ENCODE peak calls at places on chromosome 14, in seven cellular contexts. One of them, this sample, is unnamed.

GRCh38 chr14:63286071-63286470 is 32.7 kb downstream of the GPHB5 start:
- DNase-seq in cardiac muscle cell: no peak
- DNase-seq in progenitor cell of endocrine pancreas: no peak
- DNase-seq in COR-L47: peak
- DNase-seq in AG10803: no peak
- DNase-seq in T-helper 22 cell: no peak
- DNase-seq in CD8-positive, alpha-beta T cell: no peak
- DNase-seq in this sample: peak

GRCh38 chr14:90649557-90650135 is 166.6 kb downstream of the TTC7B start:
- DNase-seq in cardiac muscle cell: no peak
- DNase-seq in progenitor cell of endocrine pancreas: no peak
- DNase-seq in COR-L47: no peak
- DNase-seq in AG10803: no peak
- DNase-seq in T-helper 22 cell: no peak
- DNase-seq in CD8-positive, alpha-beta T cell: no peak
- DNase-seq in this sample: no peak

GRCh38 chr14:54132485-54132884 is 175.9 kb upstream of the BMP4 start:
- DNase-seq in cardiac muscle cell: no peak
- DNase-seq in progenitor cell of endocrine pancreas: no peak
- DNase-seq in COR-L47: no peak
- DNase-seq in AG10803: no peak
- DNase-seq in T-helper 22 cell: no peak
- DNase-seq in CD8-positive, alpha-beta T cell: no peak
- DNase-seq in this sample: no peak

GRCh38 chr14:71594828-71595227 is 337.4 kb upstream of the RGS6 start:
- DNase-seq in cardiac muscle cell: peak
- DNase-seq in progenitor cell of endocrine pancreas: no peak
- DNase-seq in COR-L47: no peak
- DNase-seq in AG10803: peak
- DNase-seq in T-helper 22 cell: no peak
- DNase-seq in CD8-positive, alpha-beta T cell: no peak
- DNase-seq in this sample: no peak

GRCh38 chr14:90522585-90523191 is 125.9 kb downstream of the CALM1 start:
- DNase-seq in cardiac muscle cell: peak
- DNase-seq in progenitor cell of endocrine pancreas: no peak
- DNase-seq in COR-L47: peak
- DNase-seq in AG10803: no peak
- DNase-seq in T-helper 22 cell: no peak
- DNase-seq in CD8-positive, alpha-beta T cell: no peak
- DNase-seq in this sample: peak

GRCh38 chr14:64990939-64991338 is 4.2 kb downstream of the FNTB start:
- DNase-seq in cardiac muscle cell: no peak
- DNase-seq in progenitor cell of endocrine pancreas: no peak
- DNase-seq in COR-L47: no peak
- DNase-seq in AG10803: no peak
- DNase-seq in T-helper 22 cell: no peak
- DNase-seq in CD8-positive, alpha-beta T cell: no peak
- DNase-seq in this sample: no peak

GRCh38 chr14:30333934-30334333 is 225.0 kb upstream of the G2E3 start:
- DNase-seq in cardiac muscle cell: no peak
- DNase-seq in progenitor cell of endocrine pancreas: no peak
- DNase-seq in COR-L47: no peak
- DNase-seq in AG10803: no peak
- DNase-seq in T-helper 22 cell: no peak
- DNase-seq in CD8-positive, alpha-beta T cell: no peak
- DNase-seq in this sample: no peak

GRCh38 chr14:53367631-53368030 is 214.5 kb upstream of the DDHD1 start:
- DNase-seq in cardiac muscle cell: peak
- DNase-seq in progenitor cell of endocrine pancreas: no peak
- DNase-seq in COR-L47: no peak
- DNase-seq in AG10803: peak
- DNase-seq in T-helper 22 cell: no peak
- DNase-seq in CD8-positive, alpha-beta T cell: no peak
- DNase-seq in this sample: no peak

GRCh38 chr14:80955434-80955939 is at the start of gene TSHR:
- DNase-seq in cardiac muscle cell: peak
- DNase-seq in progenitor cell of endocrine pancreas: no peak
- DNase-seq in COR-L47: no peak
- DNase-seq in AG10803: no peak
- DNase-seq in T-helper 22 cell: no peak
- DNase-seq in CD8-positive, alpha-beta T cell: no peak
- DNase-seq in this sample: no peak

GRCh38 chr14:97978336-97978735 is 1181.2 kb downstream of the VRK1 start:
- DNase-seq in cardiac muscle cell: no peak
- DNase-seq in progenitor cell of endocrine pancreas: peak
- DNase-seq in COR-L47: peak
- DNase-seq in AG10803: peak
- DNase-seq in T-helper 22 cell: peak
- DNase-seq in CD8-positive, alpha-beta T cell: peak
- DNase-seq in this sample: peak

GRCh38 chr14:35331605-35332516 is 39.7 kb downstream of the PSMA6 start:
- DNase-seq in cardiac muscle cell: peak
- DNase-seq in progenitor cell of endocrine pancreas: no peak
- DNase-seq in COR-L47: no peak
- DNase-seq in AG10803: peak
- DNase-seq in T-helper 22 cell: no peak
- DNase-seq in CD8-positive, alpha-beta T cell: no peak
- DNase-seq in this sample: no peak